ENCODE peak calls at places on chromosomes 1 and 21, in eight cellular contexts. L, J, I, Q, O, T, U and G are unnamed samples.

GRCh38 chr1:75768021-75768420 is 18.0 kb upstream of the RABGGTB start:
- DNase-seq in L (no peak), J (no peak), I (no peak), Q (no peak), O (peak; percentile 54), T (no peak), U (peak; percentile 42), G (no peak)

GRCh38 chr1:30888391-30888790 is 20.2 kb downstream of the SDC3 start:
- DNase-seq in L (peak; percentile 58), J (no peak), I (peak; percentile 83), Q (peak; percentile 63), O (peak; percentile 98), T (peak; percentile 94), U (peak; percentile 98), G (no peak)

GRCh38 chr1:94805912-94806311 is 14.2 kb upstream of the SLC44A3 start:
- DNase-seq in L (no peak), J (peak; percentile 68), I (peak; percentile 73), Q (peak; percentile 68), O (peak; percentile 48), T (peak; percentile 71), U (no peak), G (peak; percentile 13)

GRCh38 chr21:41837756-41838297 is 41.3 kb downstream of the PRDM15 start:
- DNase-seq in L (no peak), J (no peak), I (no peak), Q (no peak), O (no peak), T (no peak), U (no peak), G (no peak)

GRCh38 chr1:108852141-108852540 is 4.8 kb downstream of the AKNAD1 start:
- DNase-seq in L (no peak), J (no peak), I (peak; percentile 11), Q (no peak), O (no peak), T (no peak), U (no peak), G (no peak)

GRCh38 chr1:36706416-36706815 is 223.7 kb upstream of the CSF3R start:
- DNase-seq in L (no peak), J (no peak), I (no peak), Q (no peak), O (no peak), T (no peak), U (no peak), G (no peak)

GRCh38 chr1:58848818-58849411 is 65.1 kb upstream of the JUN start:
- DNase-seq in L (peak; percentile 82), J (no peak), I (peak; percentile 99), Q (peak; percentile 63), O (peak; percentile 100), T (peak; percentile 92), U (peak; percentile 99), G (peak; percentile 99)

GRCh38 chr1:91619881-91620280 is 119.2 kb downstream of the CDC7 start:
- DNase-seq in L (no peak), J (no peak), I (peak; percentile 60), Q (no peak), O (no peak), T (no peak), U (no peak), G (no peak)

GRCh38 chr1:234072793-234073192 is 168.3 kb downstream of the SLC35F3 start:
- DNase-seq in L (no peak), J (no peak), I (no peak), Q (no peak), O (no peak), T (no peak), U (no peak), G (no peak)

GRCh38 chr21:44279621-44280260 is 5.9 kb upstream of the AIRE start:
- DNase-seq in L (peak; percentile 26), J (no peak), I (no peak), Q (no peak), O (no peak), T (no peak), U (no peak), G (no peak)

GRCh38 chr21:25708467-25709065 is 26.1 kb downstream of the ATP5PF start:
- DNase-seq in L (no peak), J (no peak), I (peak; percentile 53), Q (peak; percentile 60), O (peak; percentile 31), T (peak; percentile 52), U (peak; percentile 4), G (no peak)

GRCh38 chr21:31874817-31875216 is 2.0 kb downstream of the HUNK start:
- DNase-seq in L (no peak), J (peak; percentile 73), I (peak; percentile 27), Q (no peak), O (no peak), T (no peak), U (no peak), G (peak; percentile 22)
- H3K4me3 ChIP-seq in L (no peak overlapping the region), J (peak overlapping the region; percentile 56), I (peak overlapping the region; percentile 43), Q (peak overlapping the region; percentile 55), O (no peak overlapping the region), T (peak overlapping the region; percentile 65), U (no peak overlapping the region), G (no peak overlapping the region)

GRCh38 chr1:49630156-49630555 is 393.6 kb downstream of the AGBL4 start:
- DNase-seq in L (no peak), J (no peak), I (no peak), Q (no peak), O (no peak), T (no peak), U (no peak), G (no peak)

GRCh38 chr1:49622877-49623276 is 400.9 kb downstream of the AGBL4 start:
- DNase-seq in L (no peak), J (no peak), I (no peak), Q (no peak), O (no peak), T (no peak), U (no peak), G (no peak)

GRCh38 chr1:49627781-49628180 is 396.0 kb downstream of the AGBL4 start:
- DNase-seq in L (no peak), J (no peak), I (no peak), Q (no peak), O (no peak), T (no peak), U (no peak), G (no peak)

DNA sequence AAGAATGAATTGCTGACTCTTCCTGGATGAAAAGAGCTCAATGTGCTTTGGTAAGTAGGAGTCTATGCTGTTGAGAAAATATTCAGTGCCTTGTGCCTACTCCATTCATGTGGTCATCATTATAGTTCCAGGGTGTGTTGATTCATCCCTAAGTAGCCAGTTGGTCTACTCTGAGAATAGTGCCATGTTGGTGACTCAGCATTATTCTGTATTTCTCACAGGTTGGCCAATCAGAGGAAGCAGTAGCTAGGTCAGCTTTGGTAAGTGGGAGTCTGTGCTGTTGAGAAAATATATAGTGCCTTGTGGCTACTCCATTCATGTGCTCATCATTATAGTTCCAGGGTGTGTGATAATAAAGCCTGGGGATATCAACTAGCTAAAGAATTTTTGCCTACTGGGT is 397.3 kb downstream of the AGBL4 start:
- DNase-seq in L (no peak), J (no peak), I (no peak), Q (no peak), O (no peak), T (no peak), U (no peak), G (no peak)
- H3K9me3 ChIP-seq in L (no peaks in the 10 kb centered on the region), J (no peaks in the 10 kb centered on the region), I (no peaks in the 10 kb centered on the region), Q (no peaks in the 10 kb centered on the region), O (no peaks in the 10 kb centered on the region), T (peaks cover 25% of the 10 kb centered on the region), U (no peaks in the 10 kb centered on the region), G (no peaks in the 10 kb centered on the region)

GRCh38 chr1:155175927-155176371 is 2.3 kb downstream of the TRIM46 start:
- DNase-seq in L (no peak), J (no peak), I (no peak), Q (no peak), O (no peak), T (no peak), U (no peak), G (no peak)

GRCh38 chr1:155172732-155173477 is at the start of gene KRTCAP2:
- DNase-seq in L (peak; percentile 98), J (peak; percentile 96), I (peak; percentile 98), Q (peak; percentile 96), O (peak; percentile 92), T (peak; percentile 96), U (peak; percentile 87), G (peak; percentile 97)

GRCh38 chr1:155175281-155175926 is 1.8 kb downstream of the TRIM46 start:
- DNase-seq in L (no peak), J (no peak), I (no peak), Q (no peak), O (no peak), T (no peak), U (no peak), G (no peak)

GRCh38 chr1:155173478-155174333 is at the start of gene TRIM46:
- DNase-seq in L (peak; percentile 51), J (peak; percentile 61), I (peak; percentile 61), Q (no peak), O (peak; percentile 56), T (peak; percentile 68), U (peak; percentile 36), G (peak; percentile 41)

GRCh38 chr1:155174334-155175280 is 958 bp downstream of the TRIM46 start:
- DNase-seq in L (no peak), J (no peak), I (peak; percentile 45), Q (no peak), O (peak; percentile 31), T (peak; percentile 40), U (no peak), G (no peak)
- H3K4me3 ChIP-seq in L (peak overlapping the region; percentile 74), J (no peak overlapping the region), I (peak overlapping the region; percentile 88), Q (peak overlapping the region; percentile 95), O (peak overlapping the region; percentile 93), T (peak overlapping the region; percentile 96), U (peak overlapping the region; percentile 84), G (no peak overlapping the region)

DNA sequence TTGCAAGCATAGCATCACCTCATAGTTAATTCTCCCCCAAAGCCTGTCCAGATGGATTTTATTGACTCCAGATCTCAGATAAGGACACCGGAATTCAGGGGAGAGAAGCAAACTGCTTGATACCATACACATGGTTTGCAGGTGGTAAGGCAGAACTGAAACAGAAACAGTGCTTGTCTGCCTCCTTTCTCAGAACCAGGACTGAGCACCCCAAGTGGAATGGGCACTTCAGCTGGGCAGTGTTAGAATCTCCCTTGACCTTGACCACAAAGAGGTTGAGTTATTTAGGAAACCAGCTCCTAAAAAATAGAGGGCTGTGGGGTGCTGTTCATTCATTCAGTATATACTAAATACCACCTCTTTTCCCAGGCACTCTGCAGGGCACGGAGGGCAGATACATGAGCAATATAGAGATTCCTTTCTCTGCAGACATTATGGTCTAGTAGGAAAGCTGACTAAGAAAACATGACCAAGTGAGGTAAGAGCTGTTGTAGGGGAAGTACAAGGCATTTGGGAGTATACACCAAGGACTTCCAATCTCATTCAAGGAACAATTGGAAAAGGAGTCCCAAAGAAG is 185.2 kb downstream of the C1orf94 start:
- DNase-seq in L (no peak), J (no peak), I (no peak), Q (no peak), O (no peak), T (no peak), U (no peak), G (no peak)
- H3K9me3 ChIP-seq in L (no peaks in the 10 kb centered on the region), J (no peaks in the 10 kb centered on the region), I (no peaks in the 10 kb centered on the region), Q (no peaks in the 10 kb centered on the region), O (no peaks in the 10 kb centered on the region), T (peaks cover 15% of the 10 kb centered on the region), U (no peaks in the 10 kb centered on the region), G (no peaks in the 10 kb centered on the region)